ENCODE peak calls at places on chromosomes 11 and 22, in six cellular contexts. One of them, this sample, is unnamed.

GRCh38 chr22:23767673-23768548 is at the start of gene CHCHD10:
- DNase-seq in stimulated activated CD8-positive, alpha-beta memory T cell treated with anti-CD3 and anti-CD28 coated beads, Interleukin-12 subunit alpha, Interleukin-12 subunit beta, amount 100 ng/mL, for 4 hours: peak; percentile 63
- DNase-seq in T47D: peak; percentile 82
- DNase-seq in KBM-7: peak; percentile 94
- DNase-seq in cardiac fibroblast: peak; percentile 79
- DNase-seq in adrenal gland: peak; percentile 92
- DNase-seq in this sample: peak; percentile 87

GRCh38 chr11:110763249-110764011 is 51.2 kb upstream of the ARHGAP20 start:
- DNase-seq in T47D: no peak
- DNase-seq in stimulated activated CD8-positive, alpha-beta memory T cell treated with anti-CD3 and anti-CD28 coated beads, Interleukin-12 subunit alpha, Interleukin-12 subunit beta, amount 100 ng/mL, for 4 hours: no peak
- DNase-seq in KBM-7: no peak
- DNase-seq in cardiac fibroblast: peak; percentile 57
- DNase-seq in adrenal gland: peak; percentile 43
- DNase-seq in this sample: peak; percentile 75

GRCh38 chr11:46402957-46403902 is 11.7 kb upstream of the CHRM4 start:
- DNase-seq in stimulated activated CD8-positive, alpha-beta memory T cell treated with anti-CD3 and anti-CD28 coated beads, Interleukin-12 subunit alpha, Interleukin-12 subunit beta, amount 100 ng/mL, for 4 hours: no peak
- DNase-seq in KBM-7: no peak
- DNase-seq in adrenal gland: no peak
- DNase-seq in T47D: no peak
- DNase-seq in cardiac fibroblast: no peak
- DNase-seq in this sample: no peak

GRCh38 chr11:69167916-69168691 is 12.4 kb downstream of the SMIM38 start:
- DNase-seq in cardiac fibroblast: no peak
- DNase-seq in T47D: no peak
- DNase-seq in adrenal gland: no peak
- DNase-seq in stimulated activated CD8-positive, alpha-beta memory T cell treated with anti-CD3 and anti-CD28 coated beads, Interleukin-12 subunit alpha, Interleukin-12 subunit beta, amount 100 ng/mL, for 4 hours: no peak
- DNase-seq in KBM-7: no peak
- DNase-seq in this sample: peak; percentile 67

GRCh38 chr11:70612459-70613141 is 214.3 kb downstream of the CTTN start:
- DNase-seq in cardiac fibroblast: no peak
- DNase-seq in KBM-7: no peak
- DNase-seq in T47D: no peak
- DNase-seq in adrenal gland: no peak
- DNase-seq in stimulated activated CD8-positive, alpha-beta memory T cell treated with anti-CD3 and anti-CD28 coated beads, Interleukin-12 subunit alpha, Interleukin-12 subunit beta, amount 100 ng/mL, for 4 hours: no peak
- DNase-seq in this sample: no peak

GRCh38 chr11:47494996-47495855 is 46.3 kb upstream of the RAPSN start:
- DNase-seq in T47D: no peak
- DNase-seq in cardiac fibroblast: peak; percentile 67
- DNase-seq in stimulated activated CD8-positive, alpha-beta memory T cell treated with anti-CD3 and anti-CD28 coated beads, Interleukin-12 subunit alpha, Interleukin-12 subunit beta, amount 100 ng/mL, for 4 hours: no peak
- DNase-seq in adrenal gland: no peak
- DNase-seq in KBM-7: no peak
- DNase-seq in this sample: peak; percentile 95

GRCh38 chr11:123569387-123569786 is 85.0 kb downstream of the SCN3B start:
- DNase-seq in stimulated activated CD8-positive, alpha-beta memory T cell treated with anti-CD3 and anti-CD28 coated beads, Interleukin-12 subunit alpha, Interleukin-12 subunit beta, amount 100 ng/mL, for 4 hours: no peak
- DNase-seq in T47D: no peak
- DNase-seq in adrenal gland: no peak
- DNase-seq in cardiac fibroblast: no peak
- DNase-seq in KBM-7: no peak
- DNase-seq in this sample: no peak

GRCh38 chr11:57426754-57427691 is at the start of gene SLC43A3:
- DNase-seq in KBM-7: peak; percentile 89
- DNase-seq in cardiac fibroblast: peak; percentile 96
- DNase-seq in stimulated activated CD8-positive, alpha-beta memory T cell treated with anti-CD3 and anti-CD28 coated beads, Interleukin-12 subunit alpha, Interleukin-12 subunit beta, amount 100 ng/mL, for 4 hours: peak; percentile 66
- DNase-seq in T47D: peak; percentile 21
- DNase-seq in adrenal gland: peak; percentile 83
- DNase-seq in this sample: peak; percentile 81

GRCh38 chr11:12800032-12800671 is 125.9 kb downstream of the TEAD1 start:
- DNase-seq in cardiac fibroblast: peak; percentile 42
- DNase-seq in T47D: peak; percentile 32
- DNase-seq in stimulated activated CD8-positive, alpha-beta memory T cell treated with anti-CD3 and anti-CD28 coated beads, Interleukin-12 subunit alpha, Interleukin-12 subunit beta, amount 100 ng/mL, for 4 hours: no peak
- DNase-seq in adrenal gland: peak; percentile 39
- DNase-seq in KBM-7: no peak
- DNase-seq in this sample: peak; percentile 70

This sample was measured in adipocyte.